ENCODE peak calls at places on chromosomes 3 and 15, in nine cellular contexts. One of them, this sample, is unnamed.

GRCh38 chr15:97502038-97502437 is 458.5 kb upstream of the ARRDC4 start:
- DNase-seq in stomach: no peak
- DNase-seq in activated CD4-positive, alpha-beta T cell treated with anti-CD3 and anti-CD28 coated beads, Interleukin-2, amount 50 U/mL, for 1 hour: no peak
- DNase-seq in left lobe of liver: no peak
- DNase-seq in MCF 10A: peak
- DNase-seq in neural crest cell: no peak
- DNase-seq in AG09319: no peak
- DNase-seq in astrocyte of the hippocampus: peak
- DNase-seq in WERI-Rb-1: no peak
- DNase-seq in this sample: no peak

GRCh38 chr3:52570076-52570475 is 33.7 kb downstream of the UQCC5 start:
- DNase-seq in WERI-Rb-1: no peak
- DNase-seq in MCF 10A: no peak
- DNase-seq in left lobe of liver: no peak
- DNase-seq in stomach: no peak
- DNase-seq in AG09319: no peak
- DNase-seq in neural crest cell: no peak
- DNase-seq in activated CD4-positive, alpha-beta T cell treated with anti-CD3 and anti-CD28 coated beads, Interleukin-2, amount 50 U/mL, for 1 hour: no peak
- DNase-seq in astrocyte of the hippocampus: peak
- DNase-seq in this sample: no peak

GRCh38 chr3:188607810-188608209 is 453.9 kb downstream of the LPP start:
- DNase-seq in AG09319: no peak
- DNase-seq in MCF 10A: no peak
- DNase-seq in stomach: no peak
- DNase-seq in left lobe of liver: no peak
- DNase-seq in astrocyte of the hippocampus: no peak
- DNase-seq in activated CD4-positive, alpha-beta T cell treated with anti-CD3 and anti-CD28 coated beads, Interleukin-2, amount 50 U/mL, for 1 hour: no peak
- DNase-seq in WERI-Rb-1: no peak
- DNase-seq in neural crest cell: no peak
- DNase-seq in this sample: no peak

GRCh38 chr15:29103825-29104565 is 165.6 kb downstream of the NSMCE3 start:
- DNase-seq in stomach: peak
- DNase-seq in astrocyte of the hippocampus: peak
- DNase-seq in left lobe of liver: no peak
- DNase-seq in WERI-Rb-1: peak
- DNase-seq in MCF 10A: no peak
- DNase-seq in AG09319: peak
- DNase-seq in neural crest cell: peak
- DNase-seq in activated CD4-positive, alpha-beta T cell treated with anti-CD3 and anti-CD28 coated beads, Interleukin-2, amount 50 U/mL, for 1 hour: peak
- DNase-seq in this sample: peak

GRCh38 chr3:18046131-18046530 is 303.7 kb upstream of the TBC1D5 start:
- DNase-seq in stomach: no peak
- DNase-seq in astrocyte of the hippocampus: no peak
- DNase-seq in WERI-Rb-1: no peak
- DNase-seq in AG09319: no peak
- DNase-seq in neural crest cell: no peak
- DNase-seq in activated CD4-positive, alpha-beta T cell treated with anti-CD3 and anti-CD28 coated beads, Interleukin-2, amount 50 U/mL, for 1 hour: no peak
- DNase-seq in left lobe of liver: no peak
- DNase-seq in MCF 10A: no peak
- DNase-seq in this sample: no peak

GRCh38 chr3:567488-568173 is 371.1 kb downstream of the CHL1 start:
- DNase-seq in AG09319: no peak
- DNase-seq in activated CD4-positive, alpha-beta T cell treated with anti-CD3 and anti-CD28 coated beads, Interleukin-2, amount 50 U/mL, for 1 hour: no peak
- DNase-seq in stomach: no peak
- DNase-seq in MCF 10A: no peak
- DNase-seq in neural crest cell: no peak
- DNase-seq in astrocyte of the hippocampus: no peak
- DNase-seq in left lobe of liver: no peak
- DNase-seq in WERI-Rb-1: no peak
- DNase-seq in this sample: no peak

GRCh38 chr3:10285742-10286524 is 6.8 kb downstream of the GHRL start:
- DNase-seq in stomach: no peak
- DNase-seq in MCF 10A: no peak
- DNase-seq in neural crest cell: no peak
- DNase-seq in WERI-Rb-1: no peak
- DNase-seq in AG09319: no peak
- DNase-seq in astrocyte of the hippocampus: no peak
- DNase-seq in activated CD4-positive, alpha-beta T cell treated with anti-CD3 and anti-CD28 coated beads, Interleukin-2, amount 50 U/mL, for 1 hour: no peak
- DNase-seq in left lobe of liver: no peak
- DNase-seq in this sample: no peak

GRCh38 chr15:63176302-63176701 is 13.1 kb upstream of the RAB8B start:
- DNase-seq in astrocyte of the hippocampus: no peak
- DNase-seq in stomach: no peak
- DNase-seq in MCF 10A: no peak
- DNase-seq in left lobe of liver: no peak
- DNase-seq in neural crest cell: no peak
- DNase-seq in AG09319: no peak
- DNase-seq in WERI-Rb-1: no peak
- DNase-seq in activated CD4-positive, alpha-beta T cell treated with anti-CD3 and anti-CD28 coated beads, Interleukin-2, amount 50 U/mL, for 1 hour: no peak
- DNase-seq in this sample: no peak

GRCh38 chr3:37179144-37179967 is 5.0 kb upstream of the LRRFIP2 start:
- DNase-seq in WERI-Rb-1: no peak
- DNase-seq in left lobe of liver: no peak
- DNase-seq in MCF 10A: no peak
- DNase-seq in AG09319: no peak
- DNase-seq in activated CD4-positive, alpha-beta T cell treated with anti-CD3 and anti-CD28 coated beads, Interleukin-2, amount 50 U/mL, for 1 hour: no peak
- DNase-seq in neural crest cell: no peak
- DNase-seq in astrocyte of the hippocampus: no peak
- DNase-seq in stomach: no peak
- DNase-seq in this sample: no peak

GRCh38 chr15:40942337-40942854 is 10.9 kb upstream of the CHAC1 start:
- DNase-seq in stomach: no peak
- DNase-seq in MCF 10A: no peak
- DNase-seq in AG09319: no peak
- DNase-seq in neural crest cell: no peak
- DNase-seq in astrocyte of the hippocampus: no peak
- DNase-seq in left lobe of liver: no peak
- DNase-seq in WERI-Rb-1: peak
- DNase-seq in activated CD4-positive, alpha-beta T cell treated with anti-CD3 and anti-CD28 coated beads, Interleukin-2, amount 50 U/mL, for 1 hour: no peak
- DNase-seq in this sample: no peak

GRCh38 chr3:13335062-13335461 is 85.1 kb downstream of the NUP210 start:
- DNase-seq in MCF 10A: no peak
- DNase-seq in neural crest cell: no peak
- DNase-seq in stomach: no peak
- DNase-seq in AG09319: no peak
- DNase-seq in astrocyte of the hippocampus: no peak
- DNase-seq in left lobe of liver: no peak
- DNase-seq in activated CD4-positive, alpha-beta T cell treated with anti-CD3 and anti-CD28 coated beads, Interleukin-2, amount 50 U/mL, for 1 hour: no peak
- DNase-seq in WERI-Rb-1: no peak
- DNase-seq in this sample: no peak

GRCh38 chr15:54035616-54036015 is 57.4 kb downstream of the UNC13C start:
- DNase-seq in MCF 10A: peak
- DNase-seq in astrocyte of the hippocampus: no peak
- DNase-seq in WERI-Rb-1: no peak
- DNase-seq in stomach: no peak
- DNase-seq in left lobe of liver: no peak
- DNase-seq in AG09319: no peak
- DNase-seq in neural crest cell: no peak
- DNase-seq in activated CD4-positive, alpha-beta T cell treated with anti-CD3 and anti-CD28 coated beads, Interleukin-2, amount 50 U/mL, for 1 hour: no peak
- DNase-seq in this sample: no peak

GRCh38 chr3:71601811-71602210 is 18.3 kb upstream of the FOXP1 start:
- DNase-seq in neural crest cell: no peak
- DNase-seq in MCF 10A: peak
- DNase-seq in astrocyte of the hippocampus: peak
- DNase-seq in WERI-Rb-1: no peak
- DNase-seq in AG09319: no peak
- DNase-seq in left lobe of liver: no peak
- DNase-seq in stomach: no peak
- DNase-seq in activated CD4-positive, alpha-beta T cell treated with anti-CD3 and anti-CD28 coated beads, Interleukin-2, amount 50 U/mL, for 1 hour: no peak
- DNase-seq in this sample: no peak

GRCh38 chr3:88807471-88808090 is 299.8 kb upstream of the EPHA3 start:
- DNase-seq in astrocyte of the hippocampus: peak
- DNase-seq in left lobe of liver: no peak
- DNase-seq in AG09319: peak
- DNase-seq in neural crest cell: no peak
- DNase-seq in stomach: no peak
- DNase-seq in MCF 10A: peak
- DNase-seq in WERI-Rb-1: peak
- DNase-seq in activated CD4-positive, alpha-beta T cell treated with anti-CD3 and anti-CD28 coated beads, Interleukin-2, amount 50 U/mL, for 1 hour: no peak
- DNase-seq in this sample: no peak

GRCh38 chr3:42500091-42500490 is 2.4 kb upstream of the VIPR1 start:
- DNase-seq in WERI-Rb-1: peak
- DNase-seq in left lobe of liver: peak
- DNase-seq in activated CD4-positive, alpha-beta T cell treated with anti-CD3 and anti-CD28 coated beads, Interleukin-2, amount 50 U/mL, for 1 hour: no peak
- DNase-seq in neural crest cell: no peak
- DNase-seq in AG09319: no peak
- DNase-seq in stomach: peak
- DNase-seq in astrocyte of the hippocampus: no peak
- DNase-seq in MCF 10A: no peak
- DNase-seq in this sample: no peak

GRCh38 chr3:194572944-194573491 is 60.2 kb downstream of the TMEM44 start:
- DNase-seq in MCF 10A: peak
- DNase-seq in WERI-Rb-1: no peak
- DNase-seq in neural crest cell: no peak
- DNase-seq in stomach: no peak
- DNase-seq in astrocyte of the hippocampus: no peak
- DNase-seq in activated CD4-positive, alpha-beta T cell treated with anti-CD3 and anti-CD28 coated beads, Interleukin-2, amount 50 U/mL, for 1 hour: no peak
- DNase-seq in AG09319: no peak
- DNase-seq in left lobe of liver: no peak
- DNase-seq in this sample: no peak

GRCh38 chr15:60708684-60709083 is 229.7 kb upstream of the ICE2 start:
- DNase-seq in activated CD4-positive, alpha-beta T cell treated with anti-CD3 and anti-CD28 coated beads, Interleukin-2, amount 50 U/mL, for 1 hour: no peak
- DNase-seq in stomach: no peak
- DNase-seq in astrocyte of the hippocampus: peak
- DNase-seq in WERI-Rb-1: no peak
- DNase-seq in left lobe of liver: no peak
- DNase-seq in neural crest cell: no peak
- DNase-seq in AG09319: no peak
- DNase-seq in MCF 10A: no peak
- DNase-seq in this sample: no peak

GRCh38 chr3:71543371-71544016 is 40.0 kb downstream of the FOXP1 start:
- DNase-seq in WERI-Rb-1: no peak
- DNase-seq in activated CD4-positive, alpha-beta T cell treated with anti-CD3 and anti-CD28 coated beads, Interleukin-2, amount 50 U/mL, for 1 hour: no peak
- DNase-seq in astrocyte of the hippocampus: no peak
- DNase-seq in left lobe of liver: no peak
- DNase-seq in MCF 10A: no peak
- DNase-seq in stomach: no peak
- DNase-seq in neural crest cell: no peak
- DNase-seq in AG09319: no peak
- DNase-seq in this sample: no peak

GRCh38 chr3:42654331-42655201 is 1.1 kb downstream of the ZBTB47 start:
- DNase-seq in astrocyte of the hippocampus: peak
- DNase-seq in MCF 10A: no peak
- DNase-seq in neural crest cell: peak
- DNase-seq in activated CD4-positive, alpha-beta T cell treated with anti-CD3 and anti-CD28 coated beads, Interleukin-2, amount 50 U/mL, for 1 hour: no peak
- DNase-seq in AG09319: no peak
- DNase-seq in stomach: peak
- DNase-seq in WERI-Rb-1: peak
- DNase-seq in left lobe of liver: peak
- DNase-seq in this sample: peak

GRCh38 chr3:142886938-142887337 is 1.9 kb downstream of the PCOLCE2 start:
- DNase-seq in MCF 10A: peak
- DNase-seq in stomach: no peak
- DNase-seq in astrocyte of the hippocampus: peak
- DNase-seq in activated CD4-positive, alpha-beta T cell treated with anti-CD3 and anti-CD28 coated beads, Interleukin-2, amount 50 U/mL, for 1 hour: no peak
- DNase-seq in AG09319: no peak
- DNase-seq in neural crest cell: no peak
- DNase-seq in WERI-Rb-1: no peak
- DNase-seq in left lobe of liver: no peak
- DNase-seq in this sample: no peak

GRCh38 chr15:82646250-82647044 is 716 bp downstream of the CPEB1 start:
- DNase-seq in WERI-Rb-1: no peak
- DNase-seq in neural crest cell: no peak
- DNase-seq in AG09319: no peak
- DNase-seq in stomach: no peak
- DNase-seq in left lobe of liver: no peak
- DNase-seq in astrocyte of the hippocampus: no peak
- DNase-seq in MCF 10A: no peak
- DNase-seq in activated CD4-positive, alpha-beta T cell treated with anti-CD3 and anti-CD28 coated beads, Interleukin-2, amount 50 U/mL, for 1 hour: no peak
- DNase-seq in this sample: peak

GRCh38 chr3:15769256-15769915 is 28.4 kb downstream of the ANKRD28 start:
- DNase-seq in WERI-Rb-1: no peak
- DNase-seq in stomach: no peak
- DNase-seq in AG09319: no peak
- DNase-seq in neural crest cell: no peak
- DNase-seq in left lobe of liver: no peak
- DNase-seq in activated CD4-positive, alpha-beta T cell treated with anti-CD3 and anti-CD28 coated beads, Interleukin-2, amount 50 U/mL, for 1 hour: no peak
- DNase-seq in astrocyte of the hippocampus: peak
- DNase-seq in MCF 10A: peak
- DNase-seq in this sample: no peak

GRCh38 chr3:153137626-153138025 is 24.4 kb upstream of the RAP2B start:
- DNase-seq in left lobe of liver: no peak
- DNase-seq in activated CD4-positive, alpha-beta T cell treated with anti-CD3 and anti-CD28 coated beads, Interleukin-2, amount 50 U/mL, for 1 hour: no peak
- DNase-seq in stomach: no peak
- DNase-seq in WERI-Rb-1: no peak
- DNase-seq in MCF 10A: no peak
- DNase-seq in AG09319: no peak
- DNase-seq in astrocyte of the hippocampus: no peak
- DNase-seq in neural crest cell: no peak
- DNase-seq in this sample: no peak

GRCh38 chr3:10518506-10519150 is 13.2 kb upstream of the ATP2B2 start:
- DNase-seq in AG09319: no peak
- DNase-seq in stomach: peak
- DNase-seq in WERI-Rb-1: no peak
- DNase-seq in astrocyte of the hippocampus: peak
- DNase-seq in MCF 10A: no peak
- DNase-seq in neural crest cell: no peak
- DNase-seq in left lobe of liver: peak
- DNase-seq in activated CD4-positive, alpha-beta T cell treated with anti-CD3 and anti-CD28 coated beads, Interleukin-2, amount 50 U/mL, for 1 hour: no peak
- DNase-seq in this sample: no peak

GRCh38 chr3:60730371-60730770 is 520.9 kb downstream of the FHIT start:
- DNase-seq in WERI-Rb-1: no peak
- DNase-seq in AG09319: no peak
- DNase-seq in stomach: no peak
- DNase-seq in astrocyte of the hippocampus: no peak
- DNase-seq in MCF 10A: no peak
- DNase-seq in neural crest cell: no peak
- DNase-seq in left lobe of liver: no peak
- DNase-seq in activated CD4-positive, alpha-beta T cell treated with anti-CD3 and anti-CD28 coated beads, Interleukin-2, amount 50 U/mL, for 1 hour: no peak
- DNase-seq in this sample: no peak

GRCh38 chr3:25151497-25151896 is 276.6 kb upstream of the RARB start:
- DNase-seq in WERI-Rb-1: no peak
- DNase-seq in neural crest cell: no peak
- DNase-seq in MCF 10A: peak
- DNase-seq in activated CD4-positive, alpha-beta T cell treated with anti-CD3 and anti-CD28 coated beads, Interleukin-2, amount 50 U/mL, for 1 hour: no peak
- DNase-seq in stomach: no peak
- DNase-seq in AG09319: no peak
- DNase-seq in astrocyte of the hippocampus: peak
- DNase-seq in left lobe of liver: no peak
- DNase-seq in this sample: no peak

GRCh38 chr3:194344012-194344411 is 7.1 kb downstream of the CPN2 start:
- DNase-seq in WERI-Rb-1: peak
- DNase-seq in left lobe of liver: peak
- DNase-seq in activated CD4-positive, alpha-beta T cell treated with anti-CD3 and anti-CD28 coated beads, Interleukin-2, amount 50 U/mL, for 1 hour: peak
- DNase-seq in AG09319: no peak
- DNase-seq in astrocyte of the hippocampus: peak
- DNase-seq in MCF 10A: peak
- DNase-seq in neural crest cell: peak
- DNase-seq in stomach: peak
- DNase-seq in this sample: peak

GRCh38 chr3:65439641-65440040 is 599.1 kb downstream of the MAGI1 start:
- DNase-seq in left lobe of liver: peak
- DNase-seq in neural crest cell: peak
- DNase-seq in activated CD4-positive, alpha-beta T cell treated with anti-CD3 and anti-CD28 coated beads, Interleukin-2, amount 50 U/mL, for 1 hour: no peak
- DNase-seq in stomach: peak
- DNase-seq in MCF 10A: peak
- DNase-seq in AG09319: peak
- DNase-seq in astrocyte of the hippocampus: peak
- DNase-seq in WERI-Rb-1: peak
- DNase-seq in this sample: peak

GRCh38 chr3:14397531-14397930 is 4.9 kb upstream of the SLC6A6 start:
- DNase-seq in left lobe of liver: no peak
- DNase-seq in activated CD4-positive, alpha-beta T cell treated with anti-CD3 and anti-CD28 coated beads, Interleukin-2, amount 50 U/mL, for 1 hour: no peak
- DNase-seq in astrocyte of the hippocampus: no peak
- DNase-seq in stomach: no peak
- DNase-seq in neural crest cell: no peak
- DNase-seq in AG09319: no peak
- DNase-seq in MCF 10A: no peak
- DNase-seq in WERI-Rb-1: no peak
- DNase-seq in this sample: no peak

GRCh38 chr3:43330981-43331380 is 44.6 kb downstream of the SNRK start:
- DNase-seq in AG09319: peak
- DNase-seq in neural crest cell: no peak
- DNase-seq in activated CD4-positive, alpha-beta T cell treated with anti-CD3 and anti-CD28 coated beads, Interleukin-2, amount 50 U/mL, for 1 hour: no peak
- DNase-seq in stomach: no peak
- DNase-seq in WERI-Rb-1: no peak
- DNase-seq in left lobe of liver: no peak
- DNase-seq in astrocyte of the hippocampus: no peak
- DNase-seq in MCF 10A: no peak
- DNase-seq in this sample: no peak

GRCh38 chr3:137542049-137542448 is 222.1 kb upstream of the SOX14 start:
- DNase-seq in stomach: no peak
- DNase-seq in AG09319: no peak
- DNase-seq in activated CD4-positive, alpha-beta T cell treated with anti-CD3 and anti-CD28 coated beads, Interleukin-2, amount 50 U/mL, for 1 hour: no peak
- DNase-seq in left lobe of liver: no peak
- DNase-seq in astrocyte of the hippocampus: no peak
- DNase-seq in neural crest cell: no peak
- DNase-seq in MCF 10A: no peak
- DNase-seq in WERI-Rb-1: no peak
- DNase-seq in this sample: no peak

This sample was measured in ELF-1.